ENCODE peak calls at places on chromosomes 1 and 21, in nine cellular contexts. B, W, X, L, Y, F, V, E and R are unnamed samples. For H3K36me3, the result is how much of the 10 kb centered on the place peaks cover.

GRCh38 chr1:111448482-111448917 is 556 bp downstream of the WDR77 start:
- DNase-seq in B (peak), W (peak), X (peak), L (no peak), Y (no peak), F (no peak), V (no peak), E (no peak), R (peak)

GRCh38 chr1:47396671-47397196 is 19.4 kb upstream of the FOXE3 start:
- DNase-seq in B (no peak), W (no peak), X (no peak), L (no peak), Y (no peak), F (no peak), V (peak), E (no peak), R (no peak)

GRCh38 chr21:42193131-42193671 is 25.7 kb upstream of the ABCG1 start:
- DNase-seq in B (peak), W (no peak), X (peak), L (peak), Y (no peak), F (no peak), V (peak), E (no peak), R (no peak)

GRCh38 chr21:44869860-44870747 is 3.4 kb downstream of the PTTG1IP start:
- DNase-seq in B (peak), W (peak), X (peak), L (no peak), Y (peak), F (peak), V (peak), E (peak), R (peak)

GRCh38 chr1:162349635-162350330 is 26.9 kb downstream of the SPATA46 start:
- DNase-seq in B (peak), W (peak), X (peak), L (no peak), Y (no peak), F (no peak), V (no peak), E (no peak), R (peak)

GRCh38 chr1:174953657-174954435 is 45.9 kb upstream of the CACYBP start:
- DNase-seq in B (no peak), W (no peak), X (no peak), L (no peak), Y (no peak), F (no peak), V (no peak), E (no peak), R (no peak)

GRCh38 chr1:37434292-37434907 is 40.0 kb upstream of the ZC3H12A start:
- DNase-seq in B (no peak), W (peak), X (peak), L (peak), Y (peak), F (peak), V (no peak), E (peak), R (no peak)

GRCh38 chr1:226790545-226791181 is 51.6 kb upstream of the ITPKB start:
- DNase-seq in B (no peak), W (no peak), X (no peak), L (no peak), Y (no peak), F (no peak), V (no peak), E (no peak), R (no peak)

GRCh38 chr1:47940779-47941178 is 56.4 kb downstream of the TRABD2B start:
- DNase-seq in B (peak), W (no peak), X (peak), L (no peak), Y (no peak), F (no peak), V (no peak), E (no peak), R (no peak)

GRCh38 chr1:216457356-216457755 is 34.1 kb upstream of the USH2A start:
- DNase-seq in B (no peak), W (no peak), X (peak), L (no peak), Y (no peak), F (no peak), V (no peak), E (no peak), R (no peak)

GRCh38 chr1:200072636-200073285 is 45.3 kb downstream of the NR5A2 start:
- DNase-seq in B (no peak), W (no peak), X (no peak), L (no peak), Y (no peak), F (no peak), V (no peak), E (no peak), R (no peak)

GRCh38 chr1:203026666-203027663 is 674 bp downstream of the PPFIA4 start:
- DNase-seq in B (no peak), W (peak), X (no peak), L (no peak), Y (peak), F (no peak), V (peak), E (peak), R (no peak)

GRCh38 chr1:235763962-235764361 is 102.7 kb downstream of the LYST start:
- DNase-seq in B (no peak), W (no peak), X (no peak), L (no peak), Y (no peak), F (no peak), V (no peak), E (no peak), R (peak)

GRCh38 chr1:199574949-199575348 is 452.6 kb upstream of the NR5A2 start:
- DNase-seq in B (no peak), W (no peak), X (no peak), L (no peak), Y (no peak), F (no peak), V (no peak), E (no peak), R (peak)

GRCh38 chr1:5466487-5466886 is 525.7 kb downstream of the NPHP4 start:
- DNase-seq in B (no peak), W (no peak), X (no peak), L (no peak), Y (no peak), F (no peak), V (no peak), E (no peak), R (no peak)

GRCh38 chr1:93442276-93442675 is 5.6 kb upstream of the FNBP1L start:
- DNase-seq in B (peak), W (peak), X (no peak), L (no peak), Y (peak), F (no peak), V (no peak), E (no peak), R (peak)

GRCh38 chr1:148264374-148265276 is 112.5 kb upstream of the NBPF11 start:
- DNase-seq in B (peak), W (peak), X (peak), L (no peak), Y (no peak), F (no peak), V (no peak), E (no peak), R (peak)

GRCh38 chr1:150804671-150805070 is 3.4 kb downstream of the CTSK start:
- DNase-seq in B (no peak), W (no peak), X (no peak), L (no peak), Y (no peak), F (no peak), V (no peak), E (no peak), R (peak)

GRCh38 chr21:20721151-20721550 is 277.1 kb upstream of the NCAM2 start:
- DNase-seq in B (no peak), W (no peak), X (peak), L (no peak), Y (no peak), F (no peak), V (no peak), E (no peak), R (no peak)

GRCh38 chr1:50080904-50081586 is 27.7 kb upstream of the ELAVL4 start:
- DNase-seq in B (peak), W (no peak), X (peak), L (no peak), Y (no peak), F (no peak), V (no peak), E (no peak), R (peak)

GRCh38 chr1:243495442-243496172 is 239.8 kb downstream of the SDCCAG8 start:
- DNase-seq in B (no peak), W (no peak), X (peak), L (no peak), Y (no peak), F (no peak), V (no peak), E (no peak), R (no peak)

GRCh38 chr1:1748686-1749321 is 24.6 kb upstream of the CDK11A start:
- DNase-seq in B (no peak), W (peak), X (no peak), L (no peak), Y (no peak), F (no peak), V (no peak), E (no peak), R (no peak)

GRCh38 chr1:53508991-53509663 is 49.9 kb downstream of the DMRTB1 start:
- DNase-seq in B (no peak), W (no peak), X (peak), L (no peak), Y (no peak), F (no peak), V (no peak), E (no peak), R (peak)

GRCh38 chr1:109823543-109824348 is 60.0 kb upstream of the EPS8L3 start:
- DNase-seq in B (peak), W (peak), X (peak), L (no peak), Y (no peak), F (peak), V (peak), E (no peak), R (no peak)

GRCh38 chr1:77704736-77705135 is 22.3 kb upstream of the ZZZ3 start:
- DNase-seq in B (no peak), W (peak), X (no peak), L (no peak), Y (no peak), F (no peak), V (no peak), E (no peak), R (no peak)

GRCh38 chr1:239386453-239387303 is at the start of gene CHRM3:
- DNase-seq in B (peak), W (no peak), X (peak), L (no peak), Y (peak), F (peak), V (peak), E (peak), R (peak)

GRCh38 chr1:84303154-84303830 is 1.8 kb downstream of the SAMD13 start:
- DNase-seq in B (no peak), W (peak), X (peak), L (no peak), Y (no peak), F (no peak), V (no peak), E (no peak), R (peak)

GRCh38 chr1:160399544-160400283 is 650 bp upstream of the VANGL2 start:
- DNase-seq in B (no peak), W (no peak), X (no peak), L (no peak), Y (no peak), F (no peak), V (peak), E (no peak), R (no peak)

GRCh38 chr21:20570824-20571232 is 427.4 kb upstream of the NCAM2 start:
- DNase-seq in B (no peak), W (peak), X (no peak), L (no peak), Y (no peak), F (no peak), V (no peak), E (no peak), R (peak)

GRCh38 chr1:198359024-198359653 is 181.3 kb downstream of the ATP6V1G3 start:
- DNase-seq in B (no peak), W (no peak), X (no peak), L (no peak), Y (no peak), F (no peak), V (no peak), E (no peak), R (peak)

GRCh38 chr1:41887365-41887764 is 31.4 kb downstream of the HIVEP3 start:
- DNase-seq in B (no peak), W (no peak), X (no peak), L (no peak), Y (no peak), F (no peak), V (no peak), E (no peak), R (no peak)

GRCh38 chr21:37627074-37627473 is 260.5 kb downstream of the DYRK1A start:
- DNase-seq in B (no peak), W (no peak), X (no peak), L (no peak), Y (peak), F (no peak), V (no peak), E (no peak), R (peak)

GRCh38 chr1:150663322-150663721 is 33.6 kb downstream of the GOLPH3L start:
- DNase-seq in B (no peak), W (no peak), X (no peak), L (no peak), Y (no peak), F (no peak), V (no peak), E (no peak), R (no peak)

GRCh38 chr1:84407524-84408318 is 9.4 kb downstream of the DNASE2B start:
- DNase-seq in B (no peak), W (no peak), X (no peak), L (no peak), Y (no peak), F (no peak), V (no peak), E (no peak), R (no peak)

GRCh38 chr1:55375617-55376258 is 160.6 kb upstream of the USP24 start:
- DNase-seq in B (peak), W (peak), X (peak), L (no peak), Y (no peak), F (no peak), V (peak), E (no peak), R (peak)
- TF ChIP-seq CTCF in B (peak), W (peak), X (peak), L (peak), Y (peak), F (peak), V (peak), E (peak), R (peak)

DNA sequence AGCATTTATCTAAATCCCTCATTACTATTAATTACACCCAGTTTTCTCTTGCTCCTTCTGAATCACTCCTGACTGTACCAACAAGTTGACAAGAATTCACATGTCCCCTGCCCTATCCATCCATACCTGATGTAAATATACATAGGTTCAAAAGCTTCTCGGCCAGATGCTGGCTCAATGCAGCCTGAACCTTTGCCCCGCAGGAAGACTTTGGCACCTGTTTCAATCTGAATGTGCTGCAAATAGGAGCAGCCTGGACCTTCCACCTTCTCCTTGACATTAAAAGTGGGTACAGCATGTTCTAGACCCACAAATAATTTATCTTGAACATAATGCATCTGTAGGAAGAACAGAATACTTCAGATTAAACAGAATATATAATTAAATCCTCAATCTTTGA is 8.7 kb downstream of the KHDC4 start:
- DNase-seq in B (no peak), W (no peak), X (no peak), L (no peak), Y (no peak), F (no peak), V (no peak), E (no peak), R (no peak)
- H3K36me3 ChIP-seq in B (half or more), W (half or more), X (under half), L (half or more), Y (half or more), F (under half), V (half or more), E (half or more), R (under half)

GRCh38 chr1:228282329-228283042 is 74.6 kb downstream of the OBSCN start:
- DNase-seq in B (peak), W (no peak), X (peak), L (no peak), Y (peak), F (peak), V (no peak), E (no peak), R (no peak)

GRCh38 chr1:228284148-228284495 is 76.3 kb downstream of the OBSCN start:
- DNase-seq in B (no peak), W (no peak), X (no peak), L (no peak), Y (no peak), F (peak), V (no peak), E (no peak), R (no peak)

GRCh38 chr1:228281631-228282328 is 73.9 kb downstream of the OBSCN start:
- DNase-seq in B (no peak), W (no peak), X (no peak), L (no peak), Y (peak), F (peak), V (no peak), E (no peak), R (no peak)

GRCh38 chr1:228283476-228284147 is 75.8 kb downstream of the OBSCN start:
- DNase-seq in B (no peak), W (no peak), X (no peak), L (no peak), Y (no peak), F (peak), V (no peak), E (no peak), R (no peak)

GRCh38 chr1:228283043-228283371 is 75.2 kb downstream of the OBSCN start:
- DNase-seq in B (no peak), W (peak), X (no peak), L (no peak), Y (no peak), F (peak), V (no peak), E (no peak), R (no peak)
- TF ChIP-seq CTCF in B (no peak), W (peak), X (no peak), L (no peak), Y (no peak), F (no peak), V (no peak), E (no peak), R (no peak)

GRCh38 chr1:205792481-205792881 is 17.2 kb upstream of the RAB29 start:
- DNase-seq in B (no peak), W (no peak), X (no peak), L (no peak), Y (no peak), F (no peak), V (no peak), E (no peak), R (no peak)

GRCh38 chr1:205791568-205792180 is 16.4 kb upstream of the RAB29 start:
- DNase-seq in B (peak), W (peak), X (peak), L (peak), Y (peak), F (peak), V (no peak), E (peak), R (peak)

GRCh38 chr1:205792946-205793673 is 17.8 kb upstream of the RAB29 start:
- DNase-seq in B (no peak), W (no peak), X (no peak), L (no peak), Y (no peak), F (no peak), V (no peak), E (no peak), R (no peak)

GRCh38 chr1:205797122-205797521 is 15.9 kb downstream of the SLC41A1 start:
- DNase-seq in B (no peak), W (no peak), X (no peak), L (no peak), Y (no peak), F (no peak), V (no peak), E (no peak), R (no peak)

GRCh38 chr1:205793959-205794730 is 18.9 kb downstream of the SLC41A1 start:
- DNase-seq in B (no peak), W (no peak), X (no peak), L (no peak), Y (no peak), F (no peak), V (no peak), E (no peak), R (no peak)
- H3K36me3 ChIP-seq in B (under half), W (half or more), X (under half), L (half or more), Y (half or more), F (under half), V (half or more), E (half or more), R (under half)

GRCh38 chr21:34722684-34723300 is 54.0 kb downstream of the CLIC6 start:
- DNase-seq in B (no peak), W (peak), X (no peak), L (peak), Y (no peak), F (no peak), V (no peak), E (no peak), R (no peak)
- TF ChIP-seq CTCF in B (peak), W (peak), X (peak), L (peak), Y (no peak), F (no peak), V (no peak), E (peak), R (peak)

DNA sequence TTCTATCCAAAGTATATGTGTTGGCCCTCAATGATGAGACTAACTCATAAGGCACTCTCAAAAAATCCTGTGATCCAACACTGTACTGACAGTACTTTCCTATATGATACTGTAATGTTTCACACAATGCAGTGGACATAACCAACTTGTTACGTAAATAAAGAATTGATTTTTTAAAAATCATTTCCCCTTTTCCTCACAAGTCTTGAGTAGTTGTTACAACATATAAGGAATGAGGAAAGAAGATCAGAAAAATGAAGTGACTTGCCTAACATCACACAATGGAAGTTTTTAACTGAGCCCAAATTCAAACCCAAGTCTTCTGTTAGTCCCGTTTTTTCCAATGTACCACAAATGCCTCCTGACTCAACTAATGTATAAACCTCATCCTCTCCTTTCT is 17.2 kb downstream of the PTP4A2 start:
- DNase-seq in B (no peak), W (no peak), X (no peak), L (no peak), Y (no peak), F (no peak), V (no peak), E (no peak), R (no peak)
- H3K36me3 ChIP-seq in B (under half), W (half or more), X (under half), L (under half), Y (under half), F (under half), V (under half), E (under half), R (under half)

DNA sequence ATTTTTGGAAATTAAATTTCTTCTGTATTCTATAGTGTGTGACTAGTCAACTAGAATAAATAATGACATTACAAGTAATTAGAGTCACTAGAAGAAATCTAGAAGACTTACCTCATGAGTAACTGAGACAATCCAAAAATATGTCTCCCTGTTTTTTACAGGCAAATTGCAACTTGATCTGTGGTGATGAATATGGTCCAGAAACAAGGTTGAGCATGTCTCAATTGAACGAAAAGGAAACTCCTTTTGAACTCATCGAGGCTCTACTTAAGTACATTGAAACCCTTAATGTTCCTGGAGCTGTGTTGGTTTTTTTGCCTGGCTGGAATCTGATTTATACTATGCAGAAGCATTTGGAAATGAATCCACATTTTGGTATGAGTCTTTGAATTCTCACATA is 36.7 kb downstream of the DHX9 start:
- DNase-seq in B (peak), W (no peak), X (no peak), L (no peak), Y (no peak), F (no peak), V (no peak), E (no peak), R (peak)
- TF ChIP-seq CTCF in B (no peak), W (no peak), X (no peak), L (no peak), Y (no peak), F (no peak), V (no peak), E (no peak), R (no peak)

DNA sequence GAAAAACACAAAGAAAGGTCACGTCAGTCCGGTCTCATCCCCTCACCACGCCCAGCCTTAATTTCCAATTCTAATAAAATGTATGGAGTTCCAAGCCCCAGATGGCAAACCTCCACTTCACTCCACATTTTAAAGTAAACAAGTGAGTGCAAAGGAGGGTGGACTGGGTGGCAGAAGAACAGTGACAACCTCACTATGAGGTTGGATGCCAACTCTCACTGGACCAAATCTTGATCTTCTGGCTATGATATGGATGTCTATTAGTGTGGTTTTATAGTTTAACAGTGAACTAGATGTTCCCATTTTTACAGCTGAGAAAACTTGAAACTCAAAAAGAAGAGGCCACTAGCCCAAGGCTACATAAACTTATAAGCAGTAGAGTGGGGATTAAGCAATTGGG is 21.9 kb downstream of the ZNF697 start:
- DNase-seq in B (no peak), W (no peak), X (no peak), L (no peak), Y (no peak), F (no peak), V (no peak), E (no peak), R (no peak)
- H3K36me3 ChIP-seq in B (under half), W (under half), X (under half), L (under half), Y (under half), F (under half), V (under half), E (under half), R (under half)